ENCODE peak calls at places on chromosomes 3 and 15, in eight cellular contexts. A is heart right ventricle, F is endothelial cell of umbilical vein, N is ovary, Z is psoas muscle, C is IMR-90, B is colonic mucosa, H is endothelial cell. U is an unnamed sample.

GRCh38 chr3:56468184-56469106 is at the start of gene ERC2:
- DNase-seq in A (peak; percentile 32), C (no peak), H (peak; percentile 89), N (peak; percentile 65), B (peak; percentile 52), F (peak; percentile 68), Z (peak; percentile 53), U (peak; percentile 14)

GRCh38 chr3:107651782-107652181 is 129.0 kb downstream of the BBX start:
- DNase-seq in Z (no peak), C (no peak), A (no peak), N (no peak), H (no peak), F (no peak), B (no peak), U (no peak)

GRCh38 chr3:75978686-75979085 is 193.3 kb upstream of the ZNF717 start:
- DNase-seq in C (peak; percentile 50), Z (no peak), H (no peak), F (no peak), B (no peak), A (no peak), N (no peak), U (peak; percentile 44)

GRCh38 chr15:78325092-78325843 is 14.9 kb upstream of the CRABP1 start:
- DNase-seq in B (no peak), C (peak; percentile 20), N (no peak), A (peak; percentile 33), H (no peak), F (no peak), Z (no peak), U (no peak)

GRCh38 chr3:37163262-37164020 is 10.9 kb downstream of the LRRFIP2 start:
- DNase-seq in C (peak; percentile 82), A (no peak), H (peak; percentile 12), Z (no peak), B (no peak), F (peak; percentile 61), N (no peak), U (peak; percentile 96)

GRCh38 chr3:94159062-94159726 is 96.3 kb downstream of the NSUN3 start:
- DNase-seq in N (no peak), Z (no peak), B (no peak), C (peak; percentile 4), A (no peak), F (no peak), H (no peak), U (peak; percentile 2)

GRCh38 chr3:94011208-94011842 is 17.1 kb downstream of the STX19 start:
- DNase-seq in B (no peak), F (no peak), Z (no peak), H (no peak), A (no peak), C (no peak), N (no peak), U (no peak)

GRCh38 chr3:115670911-115671310 is 47.6 kb downstream of the GAP43 start:
- DNase-seq in B (no peak), A (no peak), C (no peak), Z (no peak), H (no peak), F (no peak), N (no peak), U (no peak)

GRCh38 chr3:5304789-5305680 is 117.5 kb downstream of the EDEM1 start:
- DNase-seq in C (peak; percentile 44), H (peak; percentile 38), N (peak; percentile 15), F (peak; percentile 16), A (no peak), Z (no peak), B (peak; percentile 55), U (no peak)

GRCh38 chr3:61617041-61617440 is 55.7 kb downstream of the PTPRG start:
- DNase-seq in F (peak; percentile 25), Z (no peak), H (no peak), A (no peak), C (peak; percentile 31), B (no peak), N (no peak), U (no peak)

GRCh38 chr3:107452436-107452835 is 70.3 kb upstream of the BBX start:
- DNase-seq in A (no peak), H (no peak), F (no peak), N (no peak), C (peak; percentile 83), B (no peak), Z (no peak), U (no peak)

GRCh38 chr3:172009736-172010254 is 29.6 kb upstream of the FNDC3B start:
- DNase-seq in B (no peak), F (no peak), H (no peak), C (no peak), N (no peak), A (no peak), Z (no peak), U (no peak)

GRCh38 chr3:99356681-99357080 is 281.7 kb upstream of the COL8A1 start:
- DNase-seq in A (no peak), N (no peak), B (no peak), F (no peak), C (no peak), H (no peak), Z (no peak), U (no peak)

GRCh38 chr3:137259089-137259488 is 301.3 kb downstream of the IL20RB start:
- DNase-seq in H (no peak), N (no peak), F (no peak), C (peak; percentile 6), Z (no peak), B (no peak), A (no peak), U (no peak)

GRCh38 chr15:60396964-60397771 is 618 bp downstream of the ANXA2 start:
- DNase-seq in A (peak; percentile 68), Z (peak; percentile 90), F (no peak), B (peak; percentile 84), N (peak; percentile 53), C (peak; percentile 68), H (peak; percentile 68), U (peak; percentile 74)

GRCh38 chr3:126835472-126836219 is 131.6 kb downstream of the CHCHD6 start:
- DNase-seq in A (no peak), Z (no peak), F (no peak), C (peak; percentile 76), B (no peak), N (no peak), H (no peak), U (peak; percentile 73)
- TF ChIP-seq CTCF in A (no peak), Z (no peak), F (no peak), C (peak; percentile 45), B (no peak), N (no peak), H (no peak), U (peak; percentile 21)

GRCh38 chr3:148074916-148075315 is 622.8 kb upstream of the AGTR1 start:
- DNase-seq in F (no peak), H (no peak), C (no peak), N (no peak), B (no peak), Z (no peak), A (no peak), U (no peak)

GRCh38 chr3:148074057-148074456 is 623.6 kb upstream of the AGTR1 start:
- DNase-seq in F (no peak), N (no peak), B (no peak), Z (no peak), A (no peak), C (no peak), H (no peak), U (no peak)

GRCh38 chr3:148077318-148077923 is 620.3 kb upstream of the AGTR1 start:
- DNase-seq in H (no peak), B (no peak), C (peak; percentile 28), N (no peak), Z (no peak), A (no peak), F (peak; percentile 48), U (peak; percentile 43)

GRCh38 chr3:148077951-148078350 is 619.8 kb upstream of the AGTR1 start:
- DNase-seq in N (no peak), H (no peak), F (no peak), A (no peak), Z (no peak), B (no peak), C (no peak), U (no peak)

GRCh38 chr3:148075829-148076716 is 621.6 kb upstream of the AGTR1 start:
- DNase-seq in Z (no peak), A (no peak), F (peak; percentile 71), N (no peak), H (peak; percentile 13), B (peak; percentile 16), C (peak; percentile 59), U (peak; percentile 49)
- TF ChIP-seq CTCF in Z (peak; percentile 72), A (peak; percentile 53), F (peak; percentile 78), N (no peak), H (peak; percentile 46), B (peak; percentile 45), C (peak; percentile 69), U (peak; percentile 86)

GRCh38 chr3:27910456-27910855 is 188.3 kb upstream of the EOMES start:
- DNase-seq in F (no peak), A (no peak), B (no peak), H (no peak), N (no peak), Z (no peak), C (no peak), U (no peak)
- TF ChIP-seq CTCF in F (no peak), A (no peak), B (no peak), H (no peak), N (no peak), Z (no peak), C (no peak), U (no peak)

GRCh38 chr15:39497016-39497758 is 83.7 kb upstream of the THBS1 start:
- DNase-seq in F (no peak), A (no peak), B (no peak), H (no peak), N (no peak), C (no peak), Z (no peak), U (no peak)

GRCh38 chr15:39497759-39498565 is 82.9 kb upstream of the THBS1 start:
- DNase-seq in F (no peak), C (no peak), B (no peak), Z (no peak), H (no peak), N (no peak), A (no peak), U (peak; percentile 68)

GRCh38 chr15:39499151-39499550 is 81.7 kb upstream of the THBS1 start:
- DNase-seq in F (no peak), B (no peak), Z (no peak), N (no peak), A (no peak), C (no peak), H (no peak), U (no peak)

GRCh38 chr15:39499701-39500100 is 81.2 kb upstream of the THBS1 start:
- DNase-seq in H (no peak), F (no peak), A (no peak), Z (no peak), C (no peak), N (no peak), B (no peak), U (peak; percentile 73)

DNA sequence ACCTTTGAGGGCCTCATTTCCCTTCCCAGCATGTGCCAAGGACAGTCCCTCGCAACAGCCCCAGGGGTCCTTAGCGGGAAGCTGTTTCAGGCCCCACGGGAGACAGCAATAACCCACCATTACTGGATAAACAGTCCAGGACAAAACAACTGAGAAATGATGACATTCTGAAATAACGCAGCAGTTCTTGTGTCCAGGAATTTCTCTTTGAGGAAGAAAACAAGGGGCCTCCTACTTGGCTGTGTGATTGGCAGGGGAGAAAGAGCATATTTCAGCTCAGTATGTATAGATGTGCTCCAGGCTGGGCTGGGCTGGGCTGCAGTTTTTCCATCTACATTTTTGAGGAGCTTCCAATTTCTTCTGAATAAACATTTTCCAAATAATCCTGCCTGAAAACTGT is 82.2 kb upstream of the THBS1 start:
- DNase-seq in H (no peak), B (no peak), N (no peak), C (no peak), F (no peak), A (no peak), Z (no peak), U (no peak)
- TF ChIP-seq CTCF in H (no peak), B (no peak), N (no peak), C (no peak), F (no peak), A (no peak), Z (no peak), U (no peak)

GRCh38 chr3:39107056-39107873 is at the start of the genes GORASP1 and TTC21A:
- DNase-seq in Z (peak; percentile 95), F (peak; percentile 86), A (peak; percentile 87), H (peak; percentile 77), N (peak; percentile 90), C (peak; percentile 85), B (peak; percentile 93), U (peak; percentile 84)
- TF ChIP-seq CTCF in Z (no peak), F (no peak), A (no peak), H (no peak), N (no peak), C (peak; percentile 9), B (no peak), U (no peak)